ENCODE peak calls at places on chromosomes 6 and 20, in six cellular contexts. M, F, S, G, K and I are unnamed samples.

GRCh38 chr6:143634486-143634885 is 43.3 kb upstream of the PHACTR2 start:
- DNase-seq in M (no peak), K (no peak), F (no peak), S (no peak), G (no peak), I (no peak)

GRCh38 chr6:18585032-18585573 is 198.0 kb downstream of the RNF144B start:
- DNase-seq in S (no peak), F (no peak), K (no peak), G (no peak), M (peak; percentile 12), I (no peak)

GRCh38 chr20:63147532-63147931 is 68.4 kb downstream of the YTHDF1 start:
- DNase-seq in S (no peak), F (no peak), G (no peak), M (no peak), K (no peak), I (no peak)

GRCh38 chr6:75892384-75892783 is 143.3 kb downstream of the MYO6 start:
- DNase-seq in K (no peak), S (no peak), G (no peak), F (no peak), M (no peak), I (no peak)

GRCh38 chr20:57716893-57717292 is 7.1 kb upstream of the PMEPA1 start:
- DNase-seq in G (no peak), F (no peak), K (no peak), M (no peak), S (no peak), I (no peak)

GRCh38 chr20:32702706-32703425 is 29.1 kb upstream of the C20orf203 start:
- DNase-seq in G (no peak), M (no peak), F (no peak), K (no peak), S (no peak), I (no peak)

GRCh38 chr6:130282234-130282995 is 59.7 kb upstream of the SAMD3 start:
- DNase-seq in S (no peak), G (no peak), K (no peak), F (no peak), M (no peak), I (no peak)

GRCh38 chr6:154509421-154510143 is 903 bp downstream of the CNKSR3 start:
- DNase-seq in M (no peak), G (no peak), K (peak; percentile 79), F (no peak), S (peak; percentile 37), I (peak; percentile 64)

GRCh38 chr6:107192739-107193296 is 77.5 kb upstream of the BEND3 start:
- DNase-seq in G (no peak), M (no peak), K (no peak), S (no peak), F (no peak), I (no peak)

GRCh38 chr6:87588756-87589407 is 905 bp downstream of the RARS2 start:
- DNase-seq in F (no peak), G (no peak), S (no peak), M (no peak), K (no peak), I (no peak)

GRCh38 chr20:22425344-22426295 is 158.8 kb downstream of the FOXA2 start:
- DNase-seq in G (no peak), M (peak; percentile 86), F (no peak), S (no peak), K (no peak), I (no peak)

GRCh38 chr20:33826270-33826897 is 15.2 kb downstream of the CHMP4B start:
- DNase-seq in S (no peak), F (no peak), M (peak; percentile 40), G (no peak), K (no peak), I (no peak)

DNA sequence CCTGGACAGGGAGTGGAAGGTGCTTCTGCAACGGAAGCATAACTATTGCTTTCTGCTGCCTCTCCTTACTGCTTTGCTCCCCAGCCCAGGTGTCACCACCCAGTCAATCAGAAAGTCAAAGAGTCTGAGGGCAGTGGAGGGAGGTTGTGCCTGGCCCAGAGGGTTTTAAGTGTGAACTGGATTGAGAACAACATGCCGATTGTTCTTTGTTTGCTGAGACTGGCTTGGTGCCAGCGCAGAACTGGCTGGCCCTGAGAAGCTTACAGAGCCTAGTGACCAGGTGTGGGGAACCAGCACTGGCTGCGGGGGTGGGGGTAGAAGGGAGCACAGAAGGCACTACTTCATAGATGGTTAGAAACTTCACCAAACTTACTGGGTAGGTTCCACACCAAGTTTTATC is 31.1 kb upstream of the ENPP4 start:
- DNase-seq in G (no peak), M (no peak), K (no peak), S (peak; percentile 82), F (no peak), I (no peak)
- TF ChIP-seq EP300 in G (no peak), M (no peak), K (no peak), S (no peak), F (no peak), I (no peak)

GRCh38 chr20:42191140-42191860 is 573.1 kb upstream of the CHD6 start:
- DNase-seq in S (no peak), F (no peak), K (no peak), M (peak; percentile 2), G (no peak), I (no peak)
- TF ChIP-seq CTCF in S (no peak), F (no peak), K (no peak), M (no peak), G (no peak), I (no peak)

GRCh38 chr6:40148882-40149573 is 214.8 kb upstream of the MOCS1 start:
- DNase-seq in S (no peak), K (no peak), F (no peak), M (no peak), G (no peak), I (no peak)
- TF ChIP-seq EP300 in S (no peak), K (no peak), F (no peak), M (no peak), G (no peak), I (no peak)

DNA sequence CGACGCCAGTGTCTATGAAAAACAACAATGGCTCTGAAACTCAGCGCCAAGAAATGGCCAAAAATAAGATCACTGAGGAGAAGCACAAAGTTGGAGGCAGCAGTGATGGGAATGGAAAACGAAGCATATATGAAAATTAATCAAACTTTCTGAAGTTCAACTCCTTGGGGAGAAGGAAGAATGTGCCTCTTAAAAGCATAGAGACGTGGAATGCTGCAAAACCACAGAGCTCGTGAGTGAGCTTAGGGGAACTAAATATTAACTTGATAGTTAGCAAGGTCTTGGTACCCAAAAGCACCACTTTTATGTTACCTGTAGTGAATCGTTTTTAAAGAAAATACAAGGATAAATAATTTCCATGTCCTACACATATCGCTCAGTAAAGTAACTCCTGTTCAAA is 11.2 kb upstream of the ADGRF5 start:
- DNase-seq in F (no peak), S (no peak), M (no peak), G (no peak), K (no peak), I (no peak)
- TF ChIP-seq CTCF in F (no peak), S (no peak), M (no peak), G (no peak), K (no peak), I (no peak)

DNA sequence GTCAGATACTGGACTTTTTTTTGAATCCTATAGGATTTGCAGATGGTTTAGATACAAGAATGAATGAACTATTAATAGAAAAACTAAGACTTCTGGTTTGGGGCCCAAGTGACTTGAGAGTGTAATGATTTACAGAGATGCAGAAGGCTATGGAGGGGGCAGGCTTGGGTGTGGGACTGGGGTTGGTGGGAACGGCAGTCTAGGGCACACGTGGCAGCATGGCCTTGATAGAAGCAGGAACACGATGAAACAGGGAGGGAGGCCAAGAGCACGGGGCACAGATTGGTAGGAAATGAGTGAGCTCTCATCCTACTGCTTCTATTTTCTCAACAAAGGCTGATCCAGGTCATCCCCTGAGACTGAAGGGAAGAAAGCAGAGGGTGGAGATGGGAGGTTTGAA is 3.4 kb upstream of the UST start:
- DNase-seq in S (no peak), M (no peak), F (no peak), G (no peak), K (no peak), I (no peak)
- TF ChIP-seq EP300 in S (no peak), M (no peak), F (no peak), G (no peak), K (no peak), I (no peak)